ENCODE peak calls at places on chromosomes 2 and 18, in seven cellular contexts. One of them, this sample, is unnamed.

GRCh38 chr2:190759749-190760213 is 110.9 kb downstream of the NAB1 start:
- DNase-seq in AG10803: peak
- DNase-seq in nephron progenitor cell: no peak
- DNase-seq in mesothelial cell of epicardium: no peak
- DNase-seq in cardiac muscle cell: peak
- DNase-seq in cardiac fibroblast: peak
- DNase-seq in SK-N-SH: no peak
- DNase-seq in this sample: no peak

GRCh38 chr2:10688921-10689807 is 611 bp downstream of the NOL10 start:
- DNase-seq in AG10803: peak
- DNase-seq in nephron progenitor cell: no peak
- DNase-seq in mesothelial cell of epicardium: no peak
- DNase-seq in cardiac muscle cell: peak
- DNase-seq in cardiac fibroblast: no peak
- DNase-seq in SK-N-SH: no peak
- DNase-seq in this sample: no peak

GRCh38 chr2:180944372-180944771 is 36.0 kb upstream of the UBE2E3 start:
- DNase-seq in AG10803: no peak
- DNase-seq in nephron progenitor cell: peak
- DNase-seq in mesothelial cell of epicardium: no peak
- DNase-seq in cardiac muscle cell: no peak
- DNase-seq in cardiac fibroblast: no peak
- DNase-seq in SK-N-SH: no peak
- DNase-seq in this sample: no peak

GRCh38 chr2:69185807-69186206 is 172.8 kb downstream of the ANTXR1 start:
- DNase-seq in AG10803: peak
- DNase-seq in nephron progenitor cell: no peak
- DNase-seq in mesothelial cell of epicardium: no peak
- DNase-seq in cardiac muscle cell: no peak
- DNase-seq in cardiac fibroblast: no peak
- DNase-seq in SK-N-SH: no peak
- DNase-seq in this sample: no peak

GRCh38 chr18:12645264-12645663 is 12.6 kb downstream of the SPIRE1 start:
- DNase-seq in AG10803: no peak
- DNase-seq in nephron progenitor cell: no peak
- DNase-seq in mesothelial cell of epicardium: no peak
- DNase-seq in cardiac muscle cell: no peak
- DNase-seq in cardiac fibroblast: no peak
- DNase-seq in SK-N-SH: no peak
- DNase-seq in this sample: no peak

GRCh38 chr2:235555356-235555755 is 61.5 kb downstream of the AGAP1 start:
- DNase-seq in AG10803: no peak
- DNase-seq in nephron progenitor cell: no peak
- DNase-seq in mesothelial cell of epicardium: no peak
- DNase-seq in cardiac muscle cell: no peak
- DNase-seq in cardiac fibroblast: no peak
- DNase-seq in SK-N-SH: no peak
- DNase-seq in this sample: no peak

GRCh38 chr2:224221455-224221913 is 180.4 kb downstream of the FAM124B start:
- DNase-seq in AG10803: peak
- DNase-seq in nephron progenitor cell: no peak
- DNase-seq in mesothelial cell of epicardium: no peak
- DNase-seq in cardiac muscle cell: peak
- DNase-seq in cardiac fibroblast: peak
- DNase-seq in SK-N-SH: no peak
- DNase-seq in this sample: no peak

GRCh38 chr2:230927711-230928341 is 2.8 kb upstream of the GPR55 start:
- DNase-seq in AG10803: no peak
- DNase-seq in nephron progenitor cell: no peak
- DNase-seq in mesothelial cell of epicardium: no peak
- DNase-seq in cardiac muscle cell: no peak
- DNase-seq in cardiac fibroblast: no peak
- DNase-seq in SK-N-SH: no peak
- DNase-seq in this sample: no peak

GRCh38 chr18:76131738-76132137 is 363.3 kb downstream of the ZNF516 start:
- DNase-seq in AG10803: peak
- DNase-seq in nephron progenitor cell: no peak
- DNase-seq in mesothelial cell of epicardium: no peak
- DNase-seq in cardiac muscle cell: no peak
- DNase-seq in cardiac fibroblast: no peak
- DNase-seq in SK-N-SH: no peak
- DNase-seq in this sample: no peak

GRCh38 chr2:150425121-150425559 is 62.3 kb downstream of the RND3 start:
- DNase-seq in AG10803: no peak
- DNase-seq in nephron progenitor cell: peak
- DNase-seq in mesothelial cell of epicardium: no peak
- DNase-seq in cardiac muscle cell: peak
- DNase-seq in cardiac fibroblast: peak
- DNase-seq in SK-N-SH: no peak
- DNase-seq in this sample: no peak

GRCh38 chr2:203673933-203674332 is 32.5 kb upstream of the CD28 start:
- DNase-seq in AG10803: peak
- DNase-seq in nephron progenitor cell: no peak
- DNase-seq in mesothelial cell of epicardium: no peak
- DNase-seq in cardiac muscle cell: peak
- DNase-seq in cardiac fibroblast: peak
- DNase-seq in SK-N-SH: no peak
- DNase-seq in this sample: no peak

GRCh38 chr2:28751956-28752607 is 452 bp downstream of the PPP1CB start:
- DNase-seq in AG10803: no peak
- DNase-seq in nephron progenitor cell: peak
- DNase-seq in mesothelial cell of epicardium: no peak
- DNase-seq in cardiac muscle cell: peak
- DNase-seq in cardiac fibroblast: peak
- DNase-seq in SK-N-SH: peak
- DNase-seq in this sample: no peak

GRCh38 chr2:142682528-142682927 is 194.9 kb upstream of the KYNU start:
- DNase-seq in AG10803: peak
- DNase-seq in nephron progenitor cell: no peak
- DNase-seq in mesothelial cell of epicardium: no peak
- DNase-seq in cardiac muscle cell: peak
- DNase-seq in cardiac fibroblast: peak
- DNase-seq in SK-N-SH: no peak
- DNase-seq in this sample: no peak

DNA sequence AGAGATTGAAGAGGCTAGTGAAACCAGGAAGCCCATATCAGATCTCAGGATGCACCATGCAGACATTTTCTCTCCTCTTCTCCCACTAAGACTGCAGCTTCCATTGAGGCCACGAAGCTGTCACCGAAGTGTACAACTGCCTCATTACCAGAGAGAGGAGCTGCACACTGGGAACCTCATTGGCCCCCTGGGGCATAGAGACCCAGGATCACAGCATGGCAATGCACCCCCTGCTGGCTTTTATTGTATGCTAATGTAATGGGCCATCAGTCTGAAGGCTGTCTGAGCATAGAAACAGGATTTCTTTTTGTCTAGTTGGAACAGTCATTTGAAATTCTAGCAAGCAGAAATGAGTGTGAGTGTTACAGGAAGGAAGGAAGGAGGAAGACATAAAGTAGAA is 861.6 kb upstream of the CELF4 start:
- DNase-seq in AG10803: no peak
- DNase-seq in nephron progenitor cell: no peak
- DNase-seq in mesothelial cell of epicardium: no peak
- DNase-seq in cardiac muscle cell: no peak
- DNase-seq in cardiac fibroblast: no peak
- DNase-seq in SK-N-SH: peak
- DNase-seq in this sample: no peak
- TF ChIP-seq CTCF in AG10803: no peak
- TF ChIP-seq CTCF in nephron progenitor cell: no peak
- TF ChIP-seq CTCF in mesothelial cell of epicardium: no peak
- TF ChIP-seq CTCF in cardiac muscle cell: no peak
- TF ChIP-seq CTCF in cardiac fibroblast: no peak
- TF ChIP-seq CTCF in SK-N-SH: no peak
- TF ChIP-seq CTCF in this sample: no peak

GRCh38 chr18:70072678-70073077 is 125.0 kb upstream of the CD226 start:
- DNase-seq in AG10803: peak
- DNase-seq in nephron progenitor cell: no peak
- DNase-seq in mesothelial cell of epicardium: no peak
- DNase-seq in cardiac muscle cell: peak
- DNase-seq in cardiac fibroblast: peak
- DNase-seq in SK-N-SH: no peak
- DNase-seq in this sample: no peak
- TF ChIP-seq CTCF in AG10803: peak
- TF ChIP-seq CTCF in nephron progenitor cell: no peak
- TF ChIP-seq CTCF in mesothelial cell of epicardium: no peak
- TF ChIP-seq CTCF in cardiac muscle cell: peak
- TF ChIP-seq CTCF in cardiac fibroblast: peak
- TF ChIP-seq CTCF in SK-N-SH: peak
- TF ChIP-seq CTCF in this sample: peak

DNA sequence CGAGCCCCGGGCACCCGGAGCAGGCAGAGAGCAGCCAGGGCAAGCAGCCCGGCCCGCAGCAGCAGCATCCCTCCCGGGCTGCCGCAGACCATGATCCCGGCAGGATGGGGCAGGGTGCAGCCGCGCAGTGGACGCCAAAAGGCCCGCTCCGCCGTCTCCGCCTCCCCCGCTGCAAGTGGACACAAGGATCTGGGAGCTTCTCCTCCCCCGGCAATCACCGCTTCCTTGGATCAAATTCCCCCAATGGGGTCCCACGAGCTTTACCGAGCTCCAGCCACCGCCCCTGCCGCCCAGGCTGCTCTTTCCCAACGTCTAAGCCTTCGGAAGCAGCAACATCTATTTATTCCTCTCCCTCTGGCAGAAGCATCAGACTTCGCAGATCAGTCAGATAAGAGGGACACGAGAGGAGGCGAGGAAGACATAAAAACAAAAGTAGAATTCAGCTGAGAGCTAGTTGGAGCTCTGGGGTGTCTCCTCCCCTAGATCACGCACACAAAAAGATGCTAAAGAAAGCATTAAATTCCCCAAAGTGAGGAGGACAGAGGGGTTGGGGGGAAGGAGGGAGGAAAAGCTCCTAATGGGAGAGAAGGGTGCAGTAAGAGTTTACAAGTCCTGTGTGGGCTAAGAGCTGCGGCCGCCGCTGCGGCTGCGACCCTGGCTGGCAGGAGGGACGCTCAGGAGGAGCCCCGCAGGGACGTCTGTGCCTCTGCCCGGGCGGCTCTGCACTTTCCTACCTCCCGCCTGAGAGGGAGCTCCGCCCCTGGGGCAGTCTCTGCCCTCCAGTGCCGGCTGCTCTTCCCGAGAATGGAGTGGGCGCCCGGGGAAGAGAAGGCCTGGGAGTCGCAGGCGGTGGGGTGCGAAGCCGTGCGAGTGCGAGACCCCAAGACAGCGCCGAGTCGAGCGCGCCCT is at the start of gene FRZB:
- DNase-seq in AG10803: peak
- DNase-seq in nephron progenitor cell: peak
- DNase-seq in mesothelial cell of epicardium: peak
- DNase-seq in cardiac muscle cell: peak
- DNase-seq in cardiac fibroblast: peak
- DNase-seq in SK-N-SH: peak
- DNase-seq in this sample: no peak
- TF ChIP-seq CTCF in AG10803: no peak
- TF ChIP-seq CTCF in nephron progenitor cell: no peak
- TF ChIP-seq CTCF in mesothelial cell of epicardium: no peak
- TF ChIP-seq CTCF in cardiac muscle cell: no peak
- TF ChIP-seq CTCF in cardiac fibroblast: no peak
- TF ChIP-seq CTCF in SK-N-SH: no peak
- TF ChIP-seq CTCF in this sample: no peak

GRCh38 chr2:18153741-18154140 is 275.3 kb downstream of the KCNS3 start:
- DNase-seq in AG10803: no peak
- DNase-seq in nephron progenitor cell: no peak
- DNase-seq in mesothelial cell of epicardium: no peak
- DNase-seq in cardiac muscle cell: no peak
- DNase-seq in cardiac fibroblast: no peak
- DNase-seq in SK-N-SH: no peak
- DNase-seq in this sample: no peak

GRCh38 chr2:18154259-18154658 is 275.8 kb downstream of the KCNS3 start:
- DNase-seq in AG10803: peak
- DNase-seq in nephron progenitor cell: no peak
- DNase-seq in mesothelial cell of epicardium: no peak
- DNase-seq in cardiac muscle cell: no peak
- DNase-seq in cardiac fibroblast: no peak
- DNase-seq in SK-N-SH: no peak
- DNase-seq in this sample: no peak

GRCh38 chr2:18154812-18155211 is 276.3 kb downstream of the KCNS3 start:
- DNase-seq in AG10803: no peak
- DNase-seq in nephron progenitor cell: no peak
- DNase-seq in mesothelial cell of epicardium: no peak
- DNase-seq in cardiac muscle cell: no peak
- DNase-seq in cardiac fibroblast: no peak
- DNase-seq in SK-N-SH: no peak
- DNase-seq in this sample: no peak

GRCh38 chr2:18151237-18151636 is 272.8 kb downstream of the KCNS3 start:
- DNase-seq in AG10803: no peak
- DNase-seq in nephron progenitor cell: no peak
- DNase-seq in mesothelial cell of epicardium: no peak
- DNase-seq in cardiac muscle cell: no peak
- DNase-seq in cardiac fibroblast: no peak
- DNase-seq in SK-N-SH: no peak
- DNase-seq in this sample: no peak

DNA sequence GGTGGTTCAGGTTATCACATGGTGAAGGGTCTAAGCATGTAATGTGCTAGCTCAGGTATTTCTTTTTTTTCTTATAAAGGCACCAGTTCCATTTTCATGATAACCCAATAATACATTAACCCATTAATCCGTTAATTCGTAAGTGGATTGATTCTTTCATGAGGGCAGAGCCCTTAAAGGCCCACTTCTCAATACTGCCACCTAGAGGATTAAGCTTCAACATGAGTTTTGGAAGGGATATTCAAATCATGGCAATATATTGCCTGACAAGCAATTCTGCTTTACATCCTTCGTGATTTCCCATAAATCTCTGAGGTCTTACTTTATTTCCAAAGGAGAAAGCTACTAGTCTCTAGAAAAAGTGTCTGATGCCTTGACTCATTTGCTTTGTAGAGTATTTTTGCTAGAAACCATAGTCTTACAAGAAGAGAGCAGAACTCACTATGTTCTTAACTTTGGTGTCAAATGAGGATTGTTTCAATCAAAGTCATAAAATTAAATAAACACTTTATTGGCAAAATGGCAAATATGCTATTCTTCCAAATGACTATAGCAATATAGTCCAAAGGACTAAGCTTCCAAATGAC is 271.3 kb downstream of the KCNS3 start:
- DNase-seq in AG10803: peak
- DNase-seq in nephron progenitor cell: peak
- DNase-seq in mesothelial cell of epicardium: no peak
- DNase-seq in cardiac muscle cell: peak
- DNase-seq in cardiac fibroblast: peak
- DNase-seq in SK-N-SH: peak
- DNase-seq in this sample: no peak
- TF ChIP-seq CTCF in AG10803: peak
- TF ChIP-seq CTCF in nephron progenitor cell: peak
- TF ChIP-seq CTCF in mesothelial cell of epicardium: peak
- TF ChIP-seq CTCF in cardiac muscle cell: peak
- TF ChIP-seq CTCF in cardiac fibroblast: peak
- TF ChIP-seq CTCF in SK-N-SH: peak
- TF ChIP-seq CTCF in this sample: peak

GRCh38 chr2:118312963-118313756 is 224.9 kb downstream of the INSIG2 start:
- DNase-seq in AG10803: peak
- DNase-seq in nephron progenitor cell: peak
- DNase-seq in mesothelial cell of epicardium: no peak
- DNase-seq in cardiac muscle cell: no peak
- DNase-seq in cardiac fibroblast: no peak
- DNase-seq in SK-N-SH: no peak
- DNase-seq in this sample: no peak
- TF ChIP-seq CTCF in AG10803: peak
- TF ChIP-seq CTCF in nephron progenitor cell: no peak
- TF ChIP-seq CTCF in mesothelial cell of epicardium: no peak
- TF ChIP-seq CTCF in cardiac muscle cell: no peak
- TF ChIP-seq CTCF in cardiac fibroblast: no peak
- TF ChIP-seq CTCF in SK-N-SH: no peak
- TF ChIP-seq CTCF in this sample: no peak

GRCh38 chr18:43383031-43383430 is 105.7 kb upstream of the SYT4 start:
- DNase-seq in AG10803: no peak
- DNase-seq in nephron progenitor cell: no peak
- DNase-seq in mesothelial cell of epicardium: no peak
- DNase-seq in cardiac muscle cell: no peak
- DNase-seq in cardiac fibroblast: no peak
- DNase-seq in SK-N-SH: no peak
- DNase-seq in this sample: no peak
- TF ChIP-seq CTCF in AG10803: no peak
- TF ChIP-seq CTCF in nephron progenitor cell: no peak
- TF ChIP-seq CTCF in mesothelial cell of epicardium: no peak
- TF ChIP-seq CTCF in cardiac muscle cell: no peak
- TF ChIP-seq CTCF in cardiac fibroblast: no peak
- TF ChIP-seq CTCF in SK-N-SH: no peak
- TF ChIP-seq CTCF in this sample: no peak

This sample was measured in D721Med.